ENCODE peak calls at places on chromosomes 3 and 15, in four cellular contexts. A, T, X and O are unnamed samples.

GRCh38 chr3:197428117-197428761 is 127.5 kb downstream of the BDH1 start:
- DNase-seq in X (peak), A (no peak), T (peak), O (peak)

GRCh38 chr3:145522893-145523651 is 637.9 kb downstream of the PLOD2 start:
- DNase-seq in X (no peak), T (no peak), A (no peak), O (no peak)

GRCh38 chr15:88376574-88377174 is 90.5 kb downstream of the MRPL46 start:
- DNase-seq in T (no peak), A (no peak), X (no peak), O (no peak)

GRCh38 chr3:33277193-33277882 is at the start of gene FBXL2:
- DNase-seq in A (no peak), X (peak), T (peak), O (peak)

GRCh38 chr3:122100591-122101491 is 45.7 kb downstream of the CD86 start:
- DNase-seq in A (no peak), T (no peak), X (no peak), O (peak)

GRCh38 chr3:38576131-38577088 is 73.1 kb downstream of the SCN5A start:
- DNase-seq in A (no peak), X (no peak), T (no peak), O (no peak)

GRCh38 chr3:87270908-87271727 is 5.3 kb downstream of the POU1F1 start:
- DNase-seq in A (no peak), T (no peak), X (no peak), O (no peak)

GRCh38 chr3:170517251-170517945 is 68.5 kb downstream of the SLC7A14 start:
- DNase-seq in A (no peak), X (no peak), T (no peak), O (no peak)

GRCh38 chr3:24952388-24952787 is 457.7 kb upstream of the THRB start:
- DNase-seq in A (no peak), X (no peak), T (no peak), O (no peak)

GRCh38 chr3:195522254-195523023 is 20.7 kb downstream of the PPP1R2 start:
- DNase-seq in X (peak), A (no peak), T (no peak), O (peak)

GRCh38 chr3:46095307-46095706 is 68.0 kb upstream of the XCR1 start:
- DNase-seq in X (no peak), A (peak), T (no peak), O (no peak)

GRCh38 chr3:39910828-39911464 is 101.5 kb downstream of the MYRIP start:
- DNase-seq in T (peak), X (no peak), A (no peak), O (no peak)

GRCh38 chr3:188212308-188212969 is 58.5 kb downstream of the LPP start:
- DNase-seq in T (peak), X (no peak), A (no peak), O (no peak)

GRCh38 chr3:106589306-106589942 is 720.6 kb upstream of the CBLB start:
- DNase-seq in X (no peak), A (no peak), T (no peak), O (peak)

GRCh38 chr3:71117572-71118247 is 465.8 kb downstream of the FOXP1 start:
- DNase-seq in T (no peak), A (no peak), X (no peak), O (no peak)

GRCh38 chr3:66413151-66413751 is 87.6 kb downstream of the LRIG1 start:
- DNase-seq in T (no peak), X (no peak), A (no peak), O (no peak)

GRCh38 chr15:60179786-60180391 is 175.8 kb downstream of the FOXB1 start:
- DNase-seq in T (peak), A (peak), X (peak), O (peak)

GRCh38 chr3:104547040-104547439 is 819.7 kb upstream of the ALCAM start:
- DNase-seq in A (no peak), T (no peak), X (no peak), O (no peak)

GRCh38 chr3:33884204-33884561 is 85.8 kb downstream of the PDCD6IP start:
- DNase-seq in X (peak), A (no peak), T (peak), O (peak)

GRCh38 chr15:59457103-59457502 is 19.1 kb downstream of the FAM81A start:
- DNase-seq in X (no peak), T (no peak), A (no peak), O (no peak)

GRCh38 chr3:37811625-37812356 is 49.9 kb upstream of the CTDSPL start:
- DNase-seq in A (no peak), X (no peak), T (no peak), O (no peak)

GRCh38 chr3:197378987-197379718 is 80.7 kb upstream of the DLG1 start:
- DNase-seq in T (no peak), X (no peak), A (no peak), O (no peak)

GRCh38 chr3:169575381-169575780 is 88.1 kb downstream of the MECOM start:
- DNase-seq in T (no peak), X (no peak), A (no peak), O (peak)

GRCh38 chr3:155497930-155498647 is 204.6 kb upstream of the STRIT1 start:
- DNase-seq in X (no peak), T (peak), A (no peak), O (no peak)

GRCh38 chr15:45307230-45307924 is 55.3 kb downstream of the SLC28A2 start:
- DNase-seq in X (no peak), T (peak), A (peak), O (peak)

GRCh38 chr15:41940441-41940857 is 31.9 kb downstream of the EHD4 start:
- DNase-seq in T (peak), X (no peak), A (no peak), O (no peak)

GRCh38 chr15:43911235-43911661 is 84.4 kb downstream of the WDR76 start:
- DNase-seq in A (no peak), X (no peak), T (no peak), O (no peak)

GRCh38 chr3:98945006-98945626 is 43.6 kb upstream of the DCBLD2 start:
- DNase-seq in X (no peak), T (no peak), A (no peak), O (no peak)
- TF ChIP-seq JUND in X (no peak), T (no peak), A (no peak), O (no peak)

GRCh38 chr15:78620021-78620838 is 566 bp downstream of the CHRNA3 start:
- DNase-seq in X (no peak), T (no peak), A (no peak), O (no peak)
- TF ChIP-seq JUND in X (no peak), T (no peak), A (no peak), O (no peak)

GRCh38 chr15:39125904-39126303 is 455.0 kb upstream of the THBS1 start:
- DNase-seq in A (no peak), X (peak), T (peak), O (peak)
- TF ChIP-seq JUND in A (no peak), X (no peak), T (no peak), O (no peak)

DNA sequence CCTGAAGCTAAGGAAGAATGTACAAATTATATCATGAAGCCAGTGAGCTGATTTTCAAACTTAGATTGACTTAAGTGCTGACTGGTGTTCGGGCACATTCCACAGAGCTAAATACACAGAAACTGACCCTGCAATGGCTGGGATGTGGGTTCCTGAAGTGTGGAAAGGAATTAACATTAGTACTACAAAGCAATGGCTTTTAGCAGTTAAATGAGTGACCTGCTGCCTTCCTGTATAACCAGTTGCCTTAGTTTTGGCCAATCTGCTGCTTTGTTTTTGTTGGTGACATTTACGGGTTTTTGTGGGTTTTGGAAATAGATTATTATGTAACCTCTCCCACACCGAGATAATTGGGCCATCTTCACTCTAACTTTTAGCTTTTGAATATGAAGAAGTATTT is 2.4 kb upstream of the SKIC8 start:
- DNase-seq in T (no peak), A (no peak), X (no peak), O (peak)
- TF ChIP-seq JUND in T (no peak), A (no peak), X (no peak), O (no peak)